ENCODE peak calls at places on chromosomes 16 and 17, in six cellular contexts. E, M, I, W, Q and J are unnamed samples.

GRCh38 chr16:68995011-68995504 is 110.4 kb upstream of the HAS3 start:
- DNase-seq in Q (no peak), M (peak), W (no peak), E (peak), I (peak), J (peak)

GRCh38 chr17:45043268-45043681 is 8.2 kb downstream of the DCAKD start:
- DNase-seq in W (no peak), E (no peak), M (no peak), Q (no peak), I (no peak), J (no peak)

GRCh38 chr17:32625971-32626370 is 139.2 kb downstream of the CDK5R1 start:
- DNase-seq in I (no peak), E (no peak), M (no peak), W (no peak), Q (no peak), J (no peak)

GRCh38 chr17:75722542-75723095 is 1.4 kb downstream of the ITGB4 start:
- DNase-seq in M (no peak), Q (no peak), E (no peak), W (no peak), I (no peak), J (no peak)

GRCh38 chr16:57729182-57729484 is 6.4 kb upstream of the KATNB1 start:
- DNase-seq in M (no peak), W (peak), I (no peak), Q (no peak), E (no peak), J (no peak)

GRCh38 chr16:75535211-75535843 is 581 bp downstream of the CHST5 start:
- DNase-seq in W (peak), I (no peak), E (no peak), Q (no peak), M (no peak), J (no peak)

GRCh38 chr16:47599512-47599911 is 138.4 kb downstream of the PHKB start:
- DNase-seq in E (no peak), I (no peak), M (no peak), W (no peak), Q (no peak), J (no peak)

GRCh38 chr16:86086471-86086870 is 187.5 kb downstream of the IRF8 start:
- DNase-seq in I (no peak), Q (no peak), M (no peak), W (peak), E (no peak), J (no peak)

GRCh38 chr17:4769628-4770027 is 2.1 kb upstream of the TM4SF5 start:
- DNase-seq in M (no peak), I (peak), Q (no peak), E (no peak), W (no peak), J (no peak)

GRCh38 chr17:608911-609882 is 105.4 kb downstream of the VPS53 start:
- DNase-seq in Q (no peak), E (no peak), M (no peak), I (peak), W (no peak), J (no peak)

GRCh38 chr17:49436174-49436573 is 21.5 kb upstream of the PHB1 start:
- DNase-seq in M (no peak), I (no peak), Q (no peak), W (no peak), E (no peak), J (no peak)

GRCh38 chr17:16933317-16934132 is 38.4 kb downstream of the TNFRSF13B start:
- DNase-seq in Q (no peak), W (peak), I (no peak), E (no peak), M (peak), J (no peak)

GRCh38 chr16:10256855-10257641 is 74.8 kb upstream of the GRIN2A start:
- DNase-seq in E (peak), M (peak), W (no peak), Q (no peak), I (peak), J (peak)

GRCh38 chr16:86604436-86605220 is 26.3 kb downstream of the FOXL1 start:
- DNase-seq in M (no peak), Q (no peak), E (no peak), W (no peak), I (no peak), J (no peak)

GRCh38 chr17:39769974-39770587 is 32.3 kb downstream of the GRB7 start:
- DNase-seq in E (no peak), I (peak), W (no peak), M (no peak), Q (no peak), J (peak)

GRCh38 chr17:17492085-17492484 is 4.1 kb downstream of the RASD1 start:
- DNase-seq in E (no peak), Q (no peak), I (no peak), M (no peak), W (no peak), J (no peak)

GRCh38 chr17:40315678-40316570 is 6.9 kb downstream of the RARA start:
- DNase-seq in Q (no peak), E (no peak), I (no peak), W (peak), M (peak), J (peak)

GRCh38 chr16:29982560-29983419 is 9.1 kb downstream of the TAOK2 start:
- DNase-seq in M (no peak), Q (no peak), E (no peak), I (no peak), W (peak), J (no peak)

GRCh38 chr16:68345351-68345810 is 34.6 kb downstream of the PRMT7 start:
- DNase-seq in Q (no peak), W (no peak), E (no peak), I (no peak), M (no peak), J (no peak)

GRCh38 chr17:70434536-70435490 is 265.5 kb downstream of the KCNJ2 start:
- DNase-seq in Q (no peak), W (no peak), M (no peak), I (no peak), E (no peak), J (no peak)

GRCh38 chr17:21275579-21276339 is 8.8 kb upstream of the MAP2K3 start:
- DNase-seq in E (peak), I (peak), Q (no peak), W (no peak), M (peak), J (peak)
- TF ChIP-seq CTCF in E (no peak), I (no peak), Q (no peak), W (peak), M (no peak), J (no peak)

DNA sequence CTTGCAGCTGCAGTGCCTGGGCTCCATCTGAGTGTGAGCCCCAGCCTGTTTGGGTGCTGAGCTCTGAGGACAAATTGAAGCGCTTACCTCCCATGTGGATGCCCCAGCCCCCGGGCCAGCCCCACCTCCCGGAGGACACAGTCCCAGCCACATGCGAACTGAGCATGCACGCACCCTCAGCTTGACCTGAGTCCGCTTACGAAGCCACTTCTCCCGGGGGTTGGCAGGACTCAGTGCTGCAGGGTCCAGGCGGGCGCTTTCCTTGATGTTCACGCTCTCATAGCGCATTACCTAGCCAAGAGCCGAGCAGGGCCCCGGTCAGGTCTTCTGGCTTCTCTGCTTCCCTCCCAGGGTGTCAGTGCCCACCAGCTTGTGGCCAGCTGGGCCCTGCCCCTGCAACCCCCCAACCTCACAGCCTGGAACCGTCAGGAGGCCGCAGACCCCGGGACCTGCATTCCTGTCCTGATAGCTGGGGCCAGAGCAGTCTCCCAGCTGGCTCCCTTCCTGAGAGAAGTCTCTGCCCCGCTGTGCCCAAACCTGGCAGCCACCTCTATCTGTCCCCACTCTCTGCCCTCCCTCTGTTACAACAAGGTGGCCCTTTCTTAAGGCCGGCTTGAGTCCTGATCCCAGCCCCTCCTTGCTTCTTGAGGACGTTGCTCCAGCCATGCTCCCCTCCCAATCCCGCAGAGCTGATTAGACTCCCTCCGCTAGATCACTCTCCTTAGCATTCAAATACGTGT is 24.0 kb downstream of the PIMREG start:
- DNase-seq in W (no peak), E (no peak), M (no peak), I (no peak), Q (no peak), J (no peak)
- TF ChIP-seq CTCF in W (no peak), E (no peak), M (no peak), I (no peak), Q (no peak), J (no peak)

GRCh38 chr16:19011169-19011731 is 27.5 kb downstream of the TMC7 start:
- DNase-seq in E (no peak), M (no peak), Q (no peak), W (no peak), I (no peak), J (no peak)

GRCh38 chr16:19008770-19009169 is 25.0 kb downstream of the TMC7 start:
- DNase-seq in Q (peak), W (no peak), E (no peak), I (peak), M (no peak), J (no peak)

GRCh38 chr16:19017179-19017578 is 33.4 kb downstream of the TMC7 start:
- DNase-seq in M (no peak), W (no peak), I (no peak), Q (no peak), E (no peak), J (no peak)

DNA sequence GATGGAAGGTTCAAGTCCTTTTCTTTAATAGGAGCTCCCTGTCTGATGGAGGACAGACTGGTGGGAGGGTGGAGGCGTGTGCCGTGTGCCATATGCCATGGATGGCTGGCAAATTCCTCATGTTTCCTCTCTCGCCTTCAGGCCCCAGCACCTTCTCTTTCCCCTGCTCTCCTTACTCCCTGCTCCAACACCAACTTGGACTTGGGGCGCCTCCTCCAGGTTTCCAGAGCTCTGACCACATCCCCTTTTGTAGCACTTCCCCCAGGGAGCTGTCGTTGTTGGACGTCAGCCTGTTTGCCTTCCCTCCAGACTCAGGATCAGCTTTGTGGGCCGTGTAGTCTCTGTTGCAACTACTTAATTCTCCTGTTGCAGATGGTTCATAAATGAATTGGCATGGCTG is 30.7 kb downstream of the TMC7 start:
- DNase-seq in I (peak), M (peak), W (no peak), Q (no peak), E (no peak), J (no peak)
- TF ChIP-seq CTCF in I (no peak), M (no peak), W (no peak), Q (no peak), E (peak), J (no peak)

GRCh38 chr17:80262775-80263244 is 2.2 kb downstream of the RNF213 start:
- DNase-seq in I (no peak), E (no peak), M (no peak), W (no peak), Q (no peak), J (no peak)

GRCh38 chr17:80262291-80262690 is 1.6 kb downstream of the RNF213 start:
- DNase-seq in M (no peak), E (no peak), Q (no peak), W (no peak), I (no peak), J (no peak)

GRCh38 chr17:80264048-80264792 is 3.6 kb downstream of the RNF213 start:
- DNase-seq in Q (no peak), W (no peak), M (no peak), E (no peak), I (no peak), J (no peak)

GRCh38 chr17:80264793-80265075 is 4.1 kb downstream of the RNF213 start:
- DNase-seq in Q (no peak), E (no peak), W (no peak), M (no peak), I (no peak), J (no peak)

DNA sequence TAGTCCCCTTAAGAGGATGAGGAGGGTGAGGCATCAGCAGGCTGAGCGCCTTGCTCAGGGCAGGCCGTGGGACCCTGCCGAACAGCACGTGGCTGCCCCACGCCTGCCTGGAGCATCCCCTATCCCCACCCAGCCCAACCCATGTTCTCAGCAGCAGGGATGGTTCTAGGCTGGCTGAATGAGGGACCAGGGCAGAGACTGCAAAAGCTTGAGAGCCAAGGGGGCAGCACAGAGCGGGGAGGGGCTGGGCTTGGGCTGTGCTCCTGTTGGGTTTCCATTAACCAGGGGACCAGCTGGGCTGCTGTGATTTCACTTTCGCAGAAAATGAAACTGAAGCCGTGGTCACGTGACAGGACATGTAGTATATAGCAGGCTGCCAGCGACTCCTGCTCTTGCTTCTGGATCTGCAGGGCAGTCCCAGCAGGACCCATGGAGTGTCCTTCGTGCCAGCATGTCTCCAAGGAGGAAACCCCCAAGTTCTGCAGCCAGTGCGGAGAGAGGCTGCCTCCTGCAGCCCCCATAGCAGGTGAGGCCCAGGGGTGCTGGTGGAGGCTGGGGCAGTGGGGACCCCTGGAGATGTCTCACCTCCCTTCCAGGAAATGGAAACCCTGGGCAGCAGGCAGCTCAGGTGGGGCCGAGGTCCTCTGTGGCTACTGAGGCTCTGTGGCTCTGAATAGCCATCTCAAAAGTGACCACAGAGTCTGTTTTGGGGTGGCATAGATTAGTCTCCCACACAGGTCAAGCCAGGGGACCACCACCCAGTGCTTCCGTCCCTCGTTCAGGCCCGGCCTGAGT is 2.8 kb downstream of the RNF213 start:
- DNase-seq in M (no peak), I (peak), E (peak), W (no peak), Q (peak), J (peak)
- TF ChIP-seq CTCF in M (no peak), I (no peak), E (no peak), W (peak), Q (no peak), J (no peak)

GRCh38 chr17:67575325-67575724 is 142.4 kb upstream of the NOL11 start:
- DNase-seq in W (no peak), Q (no peak), E (no peak), I (no peak), M (no peak), J (peak)

GRCh38 chr17:67574658-67575293 is 143.0 kb upstream of the NOL11 start:
- DNase-seq in I (no peak), W (no peak), M (no peak), Q (no peak), E (no peak), J (no peak)

GRCh38 chr17:67576471-67576870 is 141.3 kb upstream of the NOL11 start:
- DNase-seq in W (no peak), M (no peak), Q (no peak), I (no peak), E (no peak), J (no peak)

GRCh38 chr17:67577429-67577828 is 140.3 kb upstream of the NOL11 start:
- DNase-seq in E (no peak), M (no peak), Q (no peak), W (no peak), I (no peak), J (no peak)

DNA sequence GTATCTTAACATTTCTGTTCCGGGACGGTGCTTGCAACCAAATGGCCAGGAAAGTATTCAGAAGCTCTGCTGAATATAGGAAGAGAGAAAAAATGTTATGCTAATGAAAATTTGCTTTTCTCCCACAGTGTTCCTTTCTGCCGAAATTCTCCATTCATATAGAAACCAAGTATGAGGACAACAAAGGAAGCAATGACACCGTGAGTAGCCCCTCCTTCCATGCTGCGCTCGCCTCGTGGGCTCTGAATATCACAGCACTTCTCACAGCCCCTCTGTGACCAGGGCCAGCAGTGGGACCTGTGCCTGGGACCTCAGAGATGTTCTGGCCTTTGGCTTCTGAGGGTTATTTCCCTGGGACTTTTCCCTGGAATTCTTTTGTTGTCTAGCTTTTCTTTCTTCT is 139.7 kb upstream of the NOL11 start:
- DNase-seq in M (no peak), W (no peak), E (no peak), I (no peak), Q (no peak), J (no peak)
- TF ChIP-seq CTCF in M (no peak), W (no peak), E (no peak), I (no peak), Q (no peak), J (no peak)

GRCh38 chr16:4351880-4352279 is 759 bp upstream of the PAM16 start:
- DNase-seq in W (no peak), Q (no peak), M (no peak), I (peak), E (no peak), J (no peak)

GRCh38 chr16:4349332-4349731 is 1.8 kb downstream of the PAM16 start:
- DNase-seq in W (no peak), E (no peak), M (no peak), I (no peak), Q (no peak), J (no peak)

GRCh38 chr16:4352843-4353242 is 1.7 kb upstream of the PAM16 start:
- DNase-seq in W (no peak), E (no peak), I (no peak), M (no peak), Q (no peak), J (no peak)

GRCh38 chr16:4350365-4350786 is 745 bp downstream of the PAM16 start:
- DNase-seq in Q (no peak), I (no peak), E (no peak), M (no peak), W (no peak), J (no peak)

GRCh38 chr16:4350787-4351659 is at the start of gene PAM16:
- DNase-seq in I (peak), W (no peak), M (peak), Q (peak), E (peak), J (peak)
- TF ChIP-seq CTCF in I (no peak), W (peak), M (no peak), Q (no peak), E (peak), J (no peak)

DNA sequence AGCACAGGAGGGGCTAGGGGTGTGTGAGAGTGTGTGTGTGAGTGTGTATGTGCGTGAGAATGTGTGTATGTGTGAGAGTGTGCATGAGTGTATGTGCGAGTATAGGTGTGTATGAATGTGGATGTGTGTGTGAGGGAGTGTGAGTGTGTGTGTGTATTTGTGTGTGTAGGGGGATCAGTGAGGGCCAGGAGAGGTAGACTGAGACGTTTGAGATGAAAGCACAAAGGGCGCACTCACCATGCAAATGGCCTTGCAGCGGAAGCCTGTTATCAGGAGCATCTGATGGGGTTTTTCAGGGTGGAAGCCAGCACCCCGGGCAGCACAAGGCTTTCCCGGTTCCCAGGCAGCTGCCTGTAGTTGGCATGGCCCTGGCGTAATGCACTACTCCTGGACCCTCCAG is 14.9 kb downstream of the WNT9B start:
- DNase-seq in I (no peak), E (no peak), W (no peak), Q (no peak), M (no peak), J (no peak)
- TF ChIP-seq CTCF in I (no peak), E (no peak), W (no peak), Q (no peak), M (no peak), J (no peak)

DNA sequence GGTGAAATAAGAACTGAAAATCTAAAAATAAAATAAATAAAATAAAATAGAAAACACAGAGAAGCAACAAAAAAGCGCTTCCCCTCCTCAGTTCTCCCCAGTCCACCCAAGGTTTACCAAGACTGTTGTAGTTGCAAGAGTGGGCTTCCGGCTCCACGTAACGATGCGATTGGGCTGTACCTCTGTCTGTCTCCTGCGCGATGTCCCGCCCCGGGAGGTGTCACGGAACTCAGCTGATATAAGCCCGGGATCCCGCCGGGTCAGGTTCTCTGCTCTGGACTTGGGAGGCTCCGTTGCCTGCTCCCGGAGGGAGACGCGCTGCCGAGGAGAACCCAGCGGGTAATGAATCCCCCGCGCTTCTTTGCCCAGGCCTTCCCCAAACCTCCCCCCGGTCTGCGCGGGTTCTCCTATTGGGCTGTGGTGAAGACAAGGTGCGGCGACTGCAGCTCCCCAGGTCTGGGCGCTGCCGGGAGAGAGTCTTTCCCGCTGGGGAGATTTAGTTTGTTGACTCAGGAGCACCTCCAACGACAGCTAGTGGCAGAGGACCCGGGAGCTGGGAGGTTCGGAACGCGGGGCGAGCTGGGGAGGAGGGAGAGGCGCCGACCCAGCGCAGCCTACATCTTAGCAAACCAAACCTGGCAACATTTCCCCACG is at the start of gene SLFN5:
- DNase-seq in E (peak), M (peak), I (peak), Q (peak), W (peak), J (peak)
- TF ChIP-seq CTCF in E (no peak), M (no peak), I (no peak), Q (no peak), W (no peak), J (no peak)

GRCh38 chr17:57609125-57609877 is 135.8 kb downstream of the CCDC182 start:
- DNase-seq in M (no peak), W (peak), I (no peak), E (no peak), Q (no peak), J (no peak)
- TF ChIP-seq CTCF in M (no peak), W (no peak), I (no peak), E (no peak), Q (no peak), J (no peak)